ENCODE peak calls at places on chromosomes 4 and X, in eight cellular contexts. B is naive thymus-derived CD4-positive, alpha-beta T cell; I is cardiac muscle cell; C is tibial nerve; A is CD4-positive, alpha-beta T cell; E is effector memory CD4-positive, alpha-beta T cell; O is pancreas; V is lung. L is an unnamed sample.

GRCh38 chr4:3362431-3363287 is 69.8 kb downstream of the RGS12 start:
- DNase-seq in B (no peak), I (no peak), C (no peak), A (no peak), E (no peak), O (no peak), V (peak; percentile 23), L (no peak)

GRCh38 chr4:185559913-185560281 is 24.6 kb upstream of the PDLIM3 start:
- DNase-seq in B (no peak), I (no peak), C (no peak), A (no peak), E (no peak), O (no peak), V (no peak), L (no peak)

GRCh38 chrX:107677909-107678308 is 49.6 kb downstream of the PRPS1 start:
- DNase-seq in B (no peak), I (no peak), C (no peak), A (no peak), E (no peak), O (no peak), V (no peak), L (no peak)

GRCh38 chr4:36687681-36688080 is 406.3 kb downstream of the DTHD1 start:
- DNase-seq in B (no peak), I (no peak), C (no peak), A (no peak), E (no peak), O (no peak), V (no peak), L (no peak)

GRCh38 chrX:2578864-2579263 is 78.1 kb upstream of the DHRSX start:
- DNase-seq in B (no peak), I (no peak), C (no peak), A (no peak), E (no peak), O (no peak), V (no peak), L (no peak)

GRCh38 chr4:132097046-132097445 is 1052.0 kb upstream of the PCDH10 start:
- DNase-seq in B (no peak), I (no peak), C (no peak), A (no peak), E (no peak), O (no peak), V (no peak), L (no peak)

GRCh38 chr4:76747613-76748012 is 150.3 kb downstream of the SOWAHB start:
- DNase-seq in B (no peak), I (no peak), C (no peak), A (no peak), E (no peak), O (no peak), V (no peak), L (no peak)

GRCh38 chr4:80386281-80386886 is 50.9 kb downstream of the CFAP299 start:
- DNase-seq in B (no peak), I (no peak), C (no peak), A (no peak), E (no peak), O (peak; percentile 49), V (no peak), L (no peak)

GRCh38 chr4:70901607-70901983 is 574 bp upstream of the MOB1B start:
- DNase-seq in B (no peak), I (no peak), C (no peak), A (no peak), E (no peak), O (no peak), V (no peak), L (no peak)

GRCh38 chr4:103305355-103305754 is 107.2 kb upstream of the CENPE start:
- DNase-seq in B (no peak), I (no peak), C (no peak), A (no peak), E (no peak), O (no peak), V (no peak), L (no peak)

GRCh38 chr4:24533364-24533763 is 51.0 kb downstream of the DHX15 start:
- DNase-seq in B (no peak), I (no peak), C (no peak), A (no peak), E (no peak), O (no peak), V (no peak), L (no peak)

GRCh38 chr4:6359536-6360308 is 90.1 kb downstream of the WFS1 start:
- DNase-seq in B (no peak), I (no peak), C (no peak), A (no peak), E (no peak), O (no peak), V (no peak), L (no peak)

GRCh38 chr4:15848191-15848842 is 70.2 kb downstream of the CD38 start:
- DNase-seq in B (no peak), I (no peak), C (no peak), A (no peak), E (no peak), O (no peak), V (no peak), L (no peak)

GRCh38 chrX:42241421-42241820 is 318.1 kb upstream of the CASK start:
- DNase-seq in B (no peak), I (no peak), C (no peak), A (no peak), E (no peak), O (no peak), V (no peak), L (no peak)

GRCh38 chrX:44022964-44023363 is 49.8 kb upstream of the NDP start:
- DNase-seq in B (no peak), I (no peak), C (no peak), A (no peak), E (no peak), O (no peak), V (no peak), L (no peak)

GRCh38 chr4:132108784-132109183 is 1040.3 kb upstream of the PCDH10 start:
- DNase-seq in B (no peak), I (no peak), C (no peak), A (no peak), E (no peak), O (no peak), V (no peak), L (no peak)

GRCh38 chr4:34720563-34720962 is 1523.8 kb downstream of the ARAP2 start:
- DNase-seq in B (no peak), I (peak; percentile 58), C (no peak), A (no peak), E (no peak), O (no peak), V (no peak), L (no peak)

GRCh38 chr4:87122252-87122651 is 98.2 kb downstream of the KLHL8 start:
- DNase-seq in B (no peak), I (no peak), C (no peak), A (no peak), E (no peak), O (no peak), V (peak; percentile 68), L (no peak)

GRCh38 chrX:132877954-132878536 is 80.4 kb downstream of the HS6ST2 start:
- DNase-seq in B (no peak), I (no peak), C (no peak), A (no peak), E (no peak), O (no peak), V (no peak), L (no peak)

GRCh38 chr4:14515556-14515955 is 486.7 kb upstream of the CPEB2 start:
- DNase-seq in B (no peak), I (no peak), C (no peak), A (no peak), E (no peak), O (no peak), V (no peak), L (no peak)

GRCh38 chr4:14524236-14524635 is 478.0 kb upstream of the CPEB2 start:
- DNase-seq in B (no peak), I (no peak), C (no peak), A (no peak), E (no peak), O (no peak), V (no peak), L (no peak)

GRCh38 chr4:14520171-14520570 is 482.1 kb upstream of the CPEB2 start:
- DNase-seq in B (no peak), I (no peak), C (no peak), A (no peak), E (no peak), O (no peak), V (no peak), L (no peak)
- H3K9me3 ChIP-seq in B (no peaks in the 10 kb centered on the region), I (no peaks in the 10 kb centered on the region), C (no peaks in the 10 kb centered on the region), A (no peaks in the 10 kb centered on the region), E (no peaks in the 10 kb centered on the region), O (no peaks in the 10 kb centered on the region), V (peaks cover 2% of the 10 kb centered on the region), L (no peaks in the 10 kb centered on the region)

GRCh38 chrX:82230013-82230412 is 1028.1 kb downstream of the SH3BGRL start:
- DNase-seq in B (no peak), I (no peak), C (no peak), A (no peak), E (no peak), O (no peak), V (no peak), L (no peak)
- H3K9me3 ChIP-seq in B (no peaks in the 10 kb centered on the region), I (no peaks in the 10 kb centered on the region), C (no peaks in the 10 kb centered on the region), A (peaks cover 5% of the 10 kb centered on the region), E (no peaks in the 10 kb centered on the region), O (no peaks in the 10 kb centered on the region), V (peaks cover 2% of the 10 kb centered on the region), L (peaks cover 3% of the 10 kb centered on the region)

GRCh38 chr4:20017439-20017838 is 234.3 kb upstream of the SLIT2 start:
- DNase-seq in B (no peak), I (no peak), C (no peak), A (no peak), E (no peak), O (no peak), V (no peak), L (no peak)

GRCh38 chr4:20019310-20020015 is 232.2 kb upstream of the SLIT2 start:
- DNase-seq in B (no peak), I (no peak), C (no peak), A (no peak), E (no peak), O (no peak), V (no peak), L (no peak)

GRCh38 chr4:20020049-20020448 is 231.7 kb upstream of the SLIT2 start:
- DNase-seq in B (no peak), I (no peak), C (no peak), A (no peak), E (no peak), O (no peak), V (no peak), L (no peak)

GRCh38 chr4:20026456-20026855 is 225.2 kb upstream of the SLIT2 start:
- DNase-seq in B (no peak), I (no peak), C (no peak), A (no peak), E (no peak), O (no peak), V (no peak), L (no peak)

DNA sequence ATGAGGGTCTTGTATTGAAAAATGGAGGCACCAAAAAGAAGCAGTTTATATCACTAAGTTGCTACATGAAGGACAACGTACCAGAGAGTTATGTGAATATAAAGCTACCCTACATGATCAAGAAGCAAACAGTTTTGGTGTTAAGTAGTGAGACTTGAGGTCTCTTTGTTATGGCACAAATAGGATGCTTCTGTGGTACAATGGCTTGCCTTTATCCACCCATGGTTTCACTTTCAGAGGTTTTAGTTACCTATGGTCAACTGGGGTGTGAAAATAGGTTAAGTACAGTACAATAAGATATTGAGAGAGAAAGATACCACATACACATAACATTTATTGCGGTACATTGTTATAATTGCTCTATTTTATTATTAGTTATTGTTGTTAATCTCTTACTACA is 229.2 kb upstream of the SLIT2 start:
- DNase-seq in B (no peak), I (no peak), C (no peak), A (no peak), E (no peak), O (no peak), V (no peak), L (no peak)
- H3K9me3 ChIP-seq in B (no peaks in the 10 kb centered on the region), I (no peaks in the 10 kb centered on the region), C (no peaks in the 10 kb centered on the region), A (no peaks in the 10 kb centered on the region), E (no peaks in the 10 kb centered on the region), O (no peaks in the 10 kb centered on the region), V (no peaks in the 10 kb centered on the region), L (peaks cover 3% of the 10 kb centered on the region)

GRCh38 chr4:32929738-32930688 is 2209.8 kb downstream of the PCDH7 start:
- DNase-seq in B (no peak), I (no peak), C (no peak), A (no peak), E (no peak), O (no peak), V (no peak), L (no peak)
- H3K9me3 ChIP-seq in B (no peaks in the 10 kb centered on the region), I (no peaks in the 10 kb centered on the region), C (no peaks in the 10 kb centered on the region), A (no peaks in the 10 kb centered on the region), E (no peaks in the 10 kb centered on the region), O (no peaks in the 10 kb centered on the region), V (no peaks in the 10 kb centered on the region), L (no peaks in the 10 kb centered on the region)

L was measured in T-helper 17 cell.